ENCODE peak calls at places on chromosomes 4 and X, in nine cellular contexts. One of them, this sample, is unnamed.

GRCh38 chr4:159221280-159221679 is 118.4 kb downstream of the RAPGEF2 start:
- DNase-seq in dorsolateral prefrontal cortex: no peak
- DNase-seq in CD4-positive, alpha-beta T cell: no peak
- DNase-seq in CD8-positive, alpha-beta T cell: no peak
- DNase-seq in cardiac muscle cell: no peak
- DNase-seq in GM12878: no peak
- DNase-seq in heart right ventricle: no peak
- DNase-seq in spleen: no peak
- DNase-seq in adrenal gland: no peak
- DNase-seq in this sample: no peak

GRCh38 chrX:39308126-39308525 is 506.9 kb downstream of the MID1IP1 start:
- DNase-seq in spleen: no peak
- DNase-seq in adrenal gland: no peak
- DNase-seq in CD8-positive, alpha-beta T cell: no peak
- DNase-seq in dorsolateral prefrontal cortex: no peak
- DNase-seq in heart right ventricle: no peak
- DNase-seq in CD4-positive, alpha-beta T cell: no peak
- DNase-seq in cardiac muscle cell: no peak
- DNase-seq in GM12878: no peak
- DNase-seq in this sample: no peak

GRCh38 chr4:154928640-154929257 is 147.7 kb downstream of the RBM46 start:
- DNase-seq in CD4-positive, alpha-beta T cell: no peak
- DNase-seq in dorsolateral prefrontal cortex: no peak
- DNase-seq in GM12878: no peak
- DNase-seq in cardiac muscle cell: peak
- DNase-seq in CD8-positive, alpha-beta T cell: no peak
- DNase-seq in heart right ventricle: no peak
- DNase-seq in adrenal gland: no peak
- DNase-seq in spleen: no peak
- DNase-seq in this sample: no peak

GRCh38 chrX:110462957-110463356 is 104.3 kb downstream of the RTL9 start:
- DNase-seq in GM12878: no peak
- DNase-seq in dorsolateral prefrontal cortex: no peak
- DNase-seq in CD4-positive, alpha-beta T cell: no peak
- DNase-seq in cardiac muscle cell: no peak
- DNase-seq in spleen: no peak
- DNase-seq in CD8-positive, alpha-beta T cell: no peak
- DNase-seq in heart right ventricle: no peak
- DNase-seq in adrenal gland: no peak
- DNase-seq in this sample: peak

GRCh38 chr4:15690020-15690809 is 8.6 kb downstream of the FAM200B start:
- DNase-seq in CD8-positive, alpha-beta T cell: no peak
- DNase-seq in spleen: no peak
- DNase-seq in CD4-positive, alpha-beta T cell: no peak
- DNase-seq in cardiac muscle cell: no peak
- DNase-seq in heart right ventricle: peak
- DNase-seq in GM12878: no peak
- DNase-seq in adrenal gland: no peak
- DNase-seq in dorsolateral prefrontal cortex: no peak
- DNase-seq in this sample: peak

GRCh38 chr4:31324814-31325213 is 604.6 kb downstream of the PCDH7 start:
- DNase-seq in spleen: no peak
- DNase-seq in dorsolateral prefrontal cortex: no peak
- DNase-seq in CD8-positive, alpha-beta T cell: no peak
- DNase-seq in cardiac muscle cell: no peak
- DNase-seq in CD4-positive, alpha-beta T cell: no peak
- DNase-seq in adrenal gland: no peak
- DNase-seq in heart right ventricle: no peak
- DNase-seq in GM12878: no peak
- DNase-seq in this sample: no peak

GRCh38 chr4:113316879-113317278 is 267.4 kb downstream of the ANK2 start:
- DNase-seq in dorsolateral prefrontal cortex: no peak
- DNase-seq in heart right ventricle: peak
- DNase-seq in CD4-positive, alpha-beta T cell: no peak
- DNase-seq in cardiac muscle cell: no peak
- DNase-seq in CD8-positive, alpha-beta T cell: no peak
- DNase-seq in adrenal gland: no peak
- DNase-seq in GM12878: peak
- DNase-seq in spleen: no peak
- DNase-seq in this sample: no peak

GRCh38 chrX:24226176-24226575 is 76.6 kb downstream of the ZFX start:
- DNase-seq in GM12878: no peak
- DNase-seq in spleen: no peak
- DNase-seq in heart right ventricle: no peak
- DNase-seq in cardiac muscle cell: no peak
- DNase-seq in CD8-positive, alpha-beta T cell: no peak
- DNase-seq in adrenal gland: no peak
- DNase-seq in CD4-positive, alpha-beta T cell: no peak
- DNase-seq in dorsolateral prefrontal cortex: no peak
- DNase-seq in this sample: no peak

GRCh38 chr4:18689308-18689915 is 667.9 kb upstream of the LCORL start:
- DNase-seq in CD8-positive, alpha-beta T cell: peak
- DNase-seq in CD4-positive, alpha-beta T cell: no peak
- DNase-seq in spleen: no peak
- DNase-seq in GM12878: no peak
- DNase-seq in cardiac muscle cell: peak
- DNase-seq in dorsolateral prefrontal cortex: no peak
- DNase-seq in heart right ventricle: peak
- DNase-seq in adrenal gland: peak
- DNase-seq in this sample: peak

GRCh38 chr4:89256203-89256800 is 51.3 kb downstream of the GPRIN3 start:
- DNase-seq in heart right ventricle: no peak
- DNase-seq in CD8-positive, alpha-beta T cell: no peak
- DNase-seq in GM12878: no peak
- DNase-seq in dorsolateral prefrontal cortex: no peak
- DNase-seq in CD4-positive, alpha-beta T cell: no peak
- DNase-seq in cardiac muscle cell: peak
- DNase-seq in spleen: no peak
- DNase-seq in adrenal gland: no peak
- DNase-seq in this sample: no peak

GRCh38 chrX:151082077-151082948 is 94.1 kb upstream of the GPR50 start:
- DNase-seq in heart right ventricle: peak
- DNase-seq in adrenal gland: peak
- DNase-seq in cardiac muscle cell: peak
- DNase-seq in spleen: peak
- DNase-seq in dorsolateral prefrontal cortex: peak
- DNase-seq in CD4-positive, alpha-beta T cell: peak
- DNase-seq in CD8-positive, alpha-beta T cell: peak
- DNase-seq in GM12878: no peak
- DNase-seq in this sample: peak

GRCh38 chr4:122246551-122246950 is 94.4 kb downstream of the BLTP1 start:
- DNase-seq in cardiac muscle cell: no peak
- DNase-seq in spleen: no peak
- DNase-seq in dorsolateral prefrontal cortex: no peak
- DNase-seq in adrenal gland: no peak
- DNase-seq in GM12878: no peak
- DNase-seq in CD8-positive, alpha-beta T cell: no peak
- DNase-seq in heart right ventricle: no peak
- DNase-seq in CD4-positive, alpha-beta T cell: no peak
- DNase-seq in this sample: no peak

GRCh38 chr4:20137176-20137575 is 114.5 kb upstream of the SLIT2 start:
- DNase-seq in CD8-positive, alpha-beta T cell: no peak
- DNase-seq in dorsolateral prefrontal cortex: no peak
- DNase-seq in cardiac muscle cell: peak
- DNase-seq in CD4-positive, alpha-beta T cell: no peak
- DNase-seq in GM12878: no peak
- DNase-seq in adrenal gland: no peak
- DNase-seq in heart right ventricle: no peak
- DNase-seq in spleen: no peak
- DNase-seq in this sample: no peak

GRCh38 chr4:143667461-143667860 is 33.0 kb downstream of the FREM3 start:
- DNase-seq in CD4-positive, alpha-beta T cell: no peak
- DNase-seq in dorsolateral prefrontal cortex: no peak
- DNase-seq in CD8-positive, alpha-beta T cell: no peak
- DNase-seq in adrenal gland: peak
- DNase-seq in GM12878: no peak
- DNase-seq in spleen: no peak
- DNase-seq in heart right ventricle: peak
- DNase-seq in cardiac muscle cell: no peak
- DNase-seq in this sample: no peak

GRCh38 chr4:22869235-22869634 is 176.5 kb downstream of the GBA3 start:
- DNase-seq in GM12878: no peak
- DNase-seq in heart right ventricle: no peak
- DNase-seq in cardiac muscle cell: no peak
- DNase-seq in spleen: no peak
- DNase-seq in dorsolateral prefrontal cortex: no peak
- DNase-seq in CD8-positive, alpha-beta T cell: no peak
- DNase-seq in CD4-positive, alpha-beta T cell: no peak
- DNase-seq in adrenal gland: no peak
- DNase-seq in this sample: no peak

GRCh38 chr4:164937576-164938270 is 39.7 kb downstream of the TRIM61 start:
- DNase-seq in cardiac muscle cell: peak
- DNase-seq in CD8-positive, alpha-beta T cell: no peak
- DNase-seq in dorsolateral prefrontal cortex: no peak
- DNase-seq in spleen: no peak
- DNase-seq in CD4-positive, alpha-beta T cell: no peak
- DNase-seq in heart right ventricle: no peak
- DNase-seq in GM12878: peak
- DNase-seq in adrenal gland: peak
- DNase-seq in this sample: no peak

GRCh38 chr4:154349829-154350228 is 141.8 kb downstream of the DCHS2 start:
- DNase-seq in spleen: no peak
- DNase-seq in CD4-positive, alpha-beta T cell: no peak
- DNase-seq in heart right ventricle: no peak
- DNase-seq in GM12878: no peak
- DNase-seq in adrenal gland: no peak
- DNase-seq in cardiac muscle cell: peak
- DNase-seq in CD8-positive, alpha-beta T cell: no peak
- DNase-seq in dorsolateral prefrontal cortex: no peak
- DNase-seq in this sample: peak

GRCh38 chr4:102196221-102196620 is 149.1 kb downstream of the SLC39A8 start:
- DNase-seq in CD8-positive, alpha-beta T cell: no peak
- DNase-seq in heart right ventricle: no peak
- DNase-seq in CD4-positive, alpha-beta T cell: no peak
- DNase-seq in adrenal gland: no peak
- DNase-seq in spleen: no peak
- DNase-seq in GM12878: no peak
- DNase-seq in dorsolateral prefrontal cortex: no peak
- DNase-seq in cardiac muscle cell: no peak
- DNase-seq in this sample: peak

GRCh38 chr4:84875636-84876371 is 90.7 kb downstream of the WDFY3 start:
- DNase-seq in CD8-positive, alpha-beta T cell: no peak
- DNase-seq in dorsolateral prefrontal cortex: no peak
- DNase-seq in spleen: no peak
- DNase-seq in CD4-positive, alpha-beta T cell: no peak
- DNase-seq in heart right ventricle: no peak
- DNase-seq in GM12878: no peak
- DNase-seq in adrenal gland: no peak
- DNase-seq in cardiac muscle cell: no peak
- DNase-seq in this sample: no peak

GRCh38 chr4:73918058-73918457 is 48.9 kb downstream of the CXCL1 start:
- DNase-seq in CD8-positive, alpha-beta T cell: no peak
- DNase-seq in heart right ventricle: no peak
- DNase-seq in adrenal gland: no peak
- DNase-seq in GM12878: no peak
- DNase-seq in spleen: no peak
- DNase-seq in CD4-positive, alpha-beta T cell: no peak
- DNase-seq in cardiac muscle cell: no peak
- DNase-seq in dorsolateral prefrontal cortex: no peak
- DNase-seq in this sample: no peak

GRCh38 chrX:47145408-47146120 is 543 bp downstream of the RBM10 start:
- DNase-seq in GM12878: no peak
- DNase-seq in adrenal gland: no peak
- DNase-seq in CD4-positive, alpha-beta T cell: no peak
- DNase-seq in dorsolateral prefrontal cortex: no peak
- DNase-seq in spleen: peak
- DNase-seq in heart right ventricle: no peak
- DNase-seq in CD8-positive, alpha-beta T cell: no peak
- DNase-seq in cardiac muscle cell: no peak
- DNase-seq in this sample: no peak
- TF ChIP-seq CTCF in GM12878: no peak
- TF ChIP-seq CTCF in adrenal gland: no peak
- TF ChIP-seq CTCF in CD4-positive, alpha-beta T cell: no peak
- TF ChIP-seq CTCF in dorsolateral prefrontal cortex: no peak
- TF ChIP-seq CTCF in spleen: no peak
- TF ChIP-seq CTCF in heart right ventricle: no peak
- TF ChIP-seq CTCF in CD8-positive, alpha-beta T cell: no peak
- TF ChIP-seq CTCF in cardiac muscle cell: no peak
- TF ChIP-seq CTCF in this sample: no peak

GRCh38 chr4:71230613-71231012 is 108.2 kb upstream of the SLC4A4 start:
- DNase-seq in heart right ventricle: no peak
- DNase-seq in adrenal gland: no peak
- DNase-seq in spleen: no peak
- DNase-seq in CD4-positive, alpha-beta T cell: no peak
- DNase-seq in GM12878: no peak
- DNase-seq in CD8-positive, alpha-beta T cell: no peak
- DNase-seq in cardiac muscle cell: no peak
- DNase-seq in dorsolateral prefrontal cortex: no peak
- DNase-seq in this sample: no peak
- H3K27ac ChIP-seq in heart right ventricle: peak
- H3K27ac ChIP-seq in adrenal gland: no peak
- H3K27ac ChIP-seq in spleen: no peak
- H3K27ac ChIP-seq in CD4-positive, alpha-beta T cell: no peak
- H3K27ac ChIP-seq in GM12878: no peak
- H3K27ac ChIP-seq in CD8-positive, alpha-beta T cell: no peak
- H3K27ac ChIP-seq in cardiac muscle cell: no peak
- H3K27ac ChIP-seq in dorsolateral prefrontal cortex: no peak
- H3K27ac ChIP-seq in this sample: no peak

DNA sequence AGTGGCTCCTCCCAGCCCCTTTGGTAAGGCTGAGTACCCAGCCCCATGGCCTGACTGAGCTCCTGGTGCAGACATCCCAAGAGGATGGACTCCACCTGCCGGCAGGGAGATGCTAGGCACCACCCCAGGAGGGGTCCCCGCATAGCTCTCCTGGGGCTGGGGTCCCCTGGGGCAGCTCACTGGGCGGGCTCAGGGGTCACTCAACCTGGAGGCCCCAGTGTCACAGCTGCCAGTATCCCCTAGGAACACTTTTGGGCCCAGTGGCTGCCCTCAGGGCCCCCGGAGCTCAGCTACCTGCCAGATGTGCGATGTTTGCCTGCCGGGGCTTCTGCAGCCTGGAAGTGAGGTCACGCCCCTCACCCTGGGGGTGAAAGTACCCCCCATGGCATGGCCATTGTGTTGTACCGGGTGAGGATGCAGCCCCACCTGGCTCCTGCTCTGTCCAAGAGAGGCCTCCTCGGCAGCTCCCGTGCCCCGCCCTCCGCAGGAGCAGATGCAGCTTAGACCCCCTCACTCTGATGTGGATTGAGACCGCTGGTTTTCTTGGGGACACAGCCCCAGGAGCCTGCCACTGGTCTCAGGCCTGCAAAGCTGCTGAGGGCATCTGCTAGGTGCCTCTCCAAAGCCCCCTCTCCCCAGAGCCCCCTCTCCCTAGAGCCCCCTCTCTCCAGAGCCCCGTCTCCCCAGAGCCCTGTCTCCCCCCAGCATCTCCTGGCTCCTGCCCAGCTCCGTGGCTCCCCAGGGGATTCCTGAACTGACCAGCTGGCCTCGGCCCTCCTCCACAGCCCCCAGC is 6.7 kb upstream of the HGFAC start:
- DNase-seq in spleen: no peak
- DNase-seq in adrenal gland: no peak
- DNase-seq in CD8-positive, alpha-beta T cell: no peak
- DNase-seq in CD4-positive, alpha-beta T cell: no peak
- DNase-seq in heart right ventricle: no peak
- DNase-seq in dorsolateral prefrontal cortex: no peak
- DNase-seq in GM12878: no peak
- DNase-seq in cardiac muscle cell: no peak
- DNase-seq in this sample: no peak
- TF ChIP-seq CTCF in spleen: no peak
- TF ChIP-seq CTCF in adrenal gland: no peak
- TF ChIP-seq CTCF in CD8-positive, alpha-beta T cell: no peak
- TF ChIP-seq CTCF in CD4-positive, alpha-beta T cell: no peak
- TF ChIP-seq CTCF in heart right ventricle: no peak
- TF ChIP-seq CTCF in dorsolateral prefrontal cortex: no peak
- TF ChIP-seq CTCF in GM12878: no peak
- TF ChIP-seq CTCF in cardiac muscle cell: peak
- TF ChIP-seq CTCF in this sample: no peak

GRCh38 chrX:118167361-118167760 is 50.8 kb upstream of the KLHL13 start:
- DNase-seq in heart right ventricle: no peak
- DNase-seq in cardiac muscle cell: no peak
- DNase-seq in GM12878: no peak
- DNase-seq in spleen: no peak
- DNase-seq in CD4-positive, alpha-beta T cell: no peak
- DNase-seq in adrenal gland: no peak
- DNase-seq in CD8-positive, alpha-beta T cell: no peak
- DNase-seq in dorsolateral prefrontal cortex: no peak
- DNase-seq in this sample: no peak
- H3K27ac ChIP-seq in heart right ventricle: no peak
- H3K27ac ChIP-seq in cardiac muscle cell: no peak
- H3K27ac ChIP-seq in GM12878: no peak
- H3K27ac ChIP-seq in spleen: no peak
- H3K27ac ChIP-seq in CD4-positive, alpha-beta T cell: no peak
- H3K27ac ChIP-seq in adrenal gland: no peak
- H3K27ac ChIP-seq in CD8-positive, alpha-beta T cell: no peak
- H3K27ac ChIP-seq in dorsolateral prefrontal cortex: no peak
- H3K27ac ChIP-seq in this sample: no peak

This sample was measured in RWPE1.